ENCODE peak calls at places on chromosomes 5 and 9, in five cellular contexts. One of them, this sample, is unnamed.

GRCh38 chr9:84061613-84062205 is 81.1 kb downstream of the RMI1 start:
- DNase-seq in SK-N-SH: no peak
- DNase-seq in H9: no peak
- DNase-seq in neural progenitor cell: no peak
- DNase-seq in GM23338: no peak
- DNase-seq in this sample: no peak

GRCh38 chr5:127833999-127834953 is 131.1 kb downstream of the CCDC192 start:
- DNase-seq in H9: no peak
- DNase-seq in SK-N-SH: no peak
- DNase-seq in neural progenitor cell: peak; percentile 47
- DNase-seq in GM23338: no peak
- DNase-seq in this sample: no peak

GRCh38 chr5:59390074-59390659 is 503.4 kb downstream of the PDE4D start:
- DNase-seq in neural progenitor cell: peak; percentile 53
- DNase-seq in SK-N-SH: no peak
- DNase-seq in H9: no peak
- DNase-seq in GM23338: peak; percentile 56
- DNase-seq in this sample: peak; percentile 32

GRCh38 chr5:14185336-14186131 is 42.4 kb downstream of the TRIO start:
- DNase-seq in SK-N-SH: no peak
- DNase-seq in H9: no peak
- DNase-seq in GM23338: no peak
- DNase-seq in neural progenitor cell: no peak
- DNase-seq in this sample: no peak

GRCh38 chr5:78541058-78541624 is 107.4 kb downstream of the LHFPL2 start:
- DNase-seq in neural progenitor cell: no peak
- DNase-seq in GM23338: no peak
- DNase-seq in SK-N-SH: no peak
- DNase-seq in H9: no peak
- DNase-seq in this sample: no peak

GRCh38 chr5:160565376-160565775 is 143.7 kb downstream of the PTTG1 start:
- DNase-seq in SK-N-SH: no peak
- DNase-seq in GM23338: no peak
- DNase-seq in neural progenitor cell: no peak
- DNase-seq in H9: no peak
- DNase-seq in this sample: no peak

GRCh38 chr9:99980578-99980977 is 74.1 kb downstream of the STX17 start:
- DNase-seq in SK-N-SH: no peak
- DNase-seq in GM23338: no peak
- DNase-seq in neural progenitor cell: no peak
- DNase-seq in H9: no peak
- DNase-seq in this sample: no peak

GRCh38 chr5:116042375-116042774 is 10.1 kb downstream of the ARL14EPL start:
- DNase-seq in SK-N-SH: no peak
- DNase-seq in H9: no peak
- DNase-seq in GM23338: no peak
- DNase-seq in neural progenitor cell: no peak
- DNase-seq in this sample: no peak

GRCh38 chr5:6377582-6378127 is 692 bp downstream of the MED10 start:
- DNase-seq in neural progenitor cell: no peak
- DNase-seq in GM23338: no peak
- DNase-seq in H9: peak; percentile 5
- DNase-seq in SK-N-SH: no peak
- DNase-seq in this sample: no peak

GRCh38 chr5:568061-568781 is 43.9 kb upstream of the CEP72 start:
- DNase-seq in SK-N-SH: no peak
- DNase-seq in neural progenitor cell: no peak
- DNase-seq in GM23338: no peak
- DNase-seq in H9: no peak
- DNase-seq in this sample: no peak

GRCh38 chr5:172106511-172107356 is 81.3 kb downstream of the STK10 start:
- DNase-seq in neural progenitor cell: peak; percentile 76
- DNase-seq in GM23338: peak; percentile 77
- DNase-seq in H9: peak; percentile 70
- DNase-seq in SK-N-SH: peak; percentile 86
- DNase-seq in this sample: peak; percentile 76

GRCh38 chr5:135998889-135999288 is 29.9 kb upstream of the TGFBI start:
- DNase-seq in neural progenitor cell: no peak
- DNase-seq in H9: no peak
- DNase-seq in GM23338: no peak
- DNase-seq in SK-N-SH: no peak
- DNase-seq in this sample: no peak

GRCh38 chr9:26152350-26152749 is 474.1 kb upstream of the TUSC1 start:
- DNase-seq in H9: no peak
- DNase-seq in SK-N-SH: no peak
- DNase-seq in GM23338: peak; percentile 24
- DNase-seq in neural progenitor cell: no peak
- DNase-seq in this sample: no peak

GRCh38 chr5:181124526-181124925 is 6.4 kb downstream of the OR2V1 start:
- DNase-seq in GM23338: no peak
- DNase-seq in SK-N-SH: no peak
- DNase-seq in neural progenitor cell: no peak
- DNase-seq in H9: no peak
- DNase-seq in this sample: no peak

GRCh38 chr9:133154097-133154989 is 9.4 kb downstream of the GBGT1 start:
- DNase-seq in H9: peak; percentile 20
- DNase-seq in neural progenitor cell: no peak
- DNase-seq in GM23338: no peak
- DNase-seq in SK-N-SH: peak; percentile 15
- DNase-seq in this sample: no peak

GRCh38 chr9:120617637-120617979 is 37.6 kb upstream of the CDK5RAP2 start:
- DNase-seq in SK-N-SH: no peak
- DNase-seq in neural progenitor cell: no peak
- DNase-seq in GM23338: no peak
- DNase-seq in H9: no peak
- DNase-seq in this sample: no peak

GRCh38 chr9:77128125-77128789 is 49.1 kb upstream of the VPS13A start:
- DNase-seq in GM23338: peak; percentile 87
- DNase-seq in H9: peak; percentile 85
- DNase-seq in neural progenitor cell: peak; percentile 39
- DNase-seq in SK-N-SH: no peak
- DNase-seq in this sample: no peak

GRCh38 chr5:126461838-126462237 is 38.6 kb downstream of the GRAMD2B start:
- DNase-seq in H9: no peak
- DNase-seq in neural progenitor cell: no peak
- DNase-seq in SK-N-SH: no peak
- DNase-seq in GM23338: no peak
- DNase-seq in this sample: no peak

GRCh38 chr9:115642285-115642684 is 511.3 kb upstream of the PAPPA start:
- DNase-seq in H9: no peak
- DNase-seq in SK-N-SH: no peak
- DNase-seq in GM23338: no peak
- DNase-seq in neural progenitor cell: no peak
- DNase-seq in this sample: no peak

GRCh38 chr9:16413509-16414016 is 456.9 kb downstream of the BNC2 start:
- DNase-seq in GM23338: no peak
- DNase-seq in SK-N-SH: no peak
- DNase-seq in H9: no peak
- DNase-seq in neural progenitor cell: no peak
- DNase-seq in this sample: no peak

GRCh38 chr9:93216072-93216364 is 32.1 kb downstream of the WNK2 start:
- DNase-seq in H9: no peak
- DNase-seq in neural progenitor cell: no peak
- DNase-seq in SK-N-SH: peak; percentile 71
- DNase-seq in GM23338: no peak
- DNase-seq in this sample: no peak

GRCh38 chr5:60576425-60576824 is 123.5 kb downstream of the DEPDC1B start:
- DNase-seq in SK-N-SH: no peak
- DNase-seq in GM23338: no peak
- DNase-seq in neural progenitor cell: no peak
- DNase-seq in H9: no peak
- DNase-seq in this sample: no peak

GRCh38 chr5:104170906-104171305 is 608.3 kb upstream of the NUDT12 start:
- DNase-seq in SK-N-SH: no peak
- DNase-seq in GM23338: no peak
- DNase-seq in neural progenitor cell: no peak
- DNase-seq in H9: no peak
- DNase-seq in this sample: no peak

GRCh38 chr5:53490747-53491146 is 10.3 kb downstream of the FST start:
- DNase-seq in SK-N-SH: no peak
- DNase-seq in GM23338: no peak
- DNase-seq in H9: no peak
- DNase-seq in neural progenitor cell: no peak
- DNase-seq in this sample: no peak

GRCh38 chr5:143063175-143063970 is 293.2 kb downstream of the ARHGAP26 start:
- DNase-seq in neural progenitor cell: no peak
- DNase-seq in SK-N-SH: no peak
- DNase-seq in H9: no peak
- DNase-seq in GM23338: no peak
- DNase-seq in this sample: no peak

GRCh38 chr5:137836997-137837396 is 30.7 kb upstream of the MYOT start:
- DNase-seq in H9: no peak
- DNase-seq in SK-N-SH: no peak
- DNase-seq in neural progenitor cell: no peak
- DNase-seq in GM23338: no peak
- DNase-seq in this sample: no peak

GRCh38 chr9:134957165-134957944 is 39.6 kb upstream of the FCN1 start:
- DNase-seq in SK-N-SH: no peak
- DNase-seq in H9: no peak
- DNase-seq in GM23338: no peak
- DNase-seq in neural progenitor cell: peak; percentile 46
- DNase-seq in this sample: no peak

GRCh38 chr5:172637122-172637580 is 3.9 kb upstream of the NEURL1B start:
- DNase-seq in GM23338: no peak
- DNase-seq in H9: no peak
- DNase-seq in neural progenitor cell: no peak
- DNase-seq in SK-N-SH: no peak
- DNase-seq in this sample: no peak

GRCh38 chr5:78523314-78524193 is 125.0 kb downstream of the LHFPL2 start:
- DNase-seq in GM23338: no peak
- DNase-seq in H9: no peak
- DNase-seq in SK-N-SH: no peak
- DNase-seq in neural progenitor cell: no peak
- DNase-seq in this sample: no peak

GRCh38 chr9:22617156-22617555 is 170.5 kb downstream of the DMRTA1 start:
- DNase-seq in neural progenitor cell: no peak
- DNase-seq in GM23338: no peak
- DNase-seq in H9: no peak
- DNase-seq in SK-N-SH: no peak
- DNase-seq in this sample: no peak

GRCh38 chr9:79912641-79913040 is 340.9 kb downstream of the TLE4 start:
- DNase-seq in neural progenitor cell: no peak
- DNase-seq in H9: no peak
- DNase-seq in SK-N-SH: no peak
- DNase-seq in GM23338: no peak
- DNase-seq in this sample: no peak

GRCh38 chr9:113403651-113404050 is 2.6 kb upstream of the ALAD start:
- DNase-seq in H9: no peak
- DNase-seq in GM23338: no peak
- DNase-seq in neural progenitor cell: no peak
- DNase-seq in SK-N-SH: no peak
- DNase-seq in this sample: no peak

GRCh38 chr9:105637787-105638395 is 24.4 kb upstream of the TAL2 start:
- DNase-seq in H9: no peak
- DNase-seq in SK-N-SH: no peak
- DNase-seq in neural progenitor cell: no peak
- DNase-seq in GM23338: peak; percentile 48
- DNase-seq in this sample: no peak

GRCh38 chr9:134358968-134359319 is 32.7 kb downstream of the RXRA start:
- DNase-seq in neural progenitor cell: no peak
- DNase-seq in H9: no peak
- DNase-seq in SK-N-SH: no peak
- DNase-seq in GM23338: no peak
- DNase-seq in this sample: no peak

GRCh38 chr9:137339045-137339444 is 37.0 kb upstream of the NRARP start:
- DNase-seq in SK-N-SH: no peak
- DNase-seq in neural progenitor cell: no peak
- DNase-seq in H9: no peak
- DNase-seq in GM23338: no peak
- DNase-seq in this sample: no peak
- H3K4me2 ChIP-seq in SK-N-SH: peak overlapping the region; percentile 28
- H3K4me2 ChIP-seq in neural progenitor cell: no peak overlapping the region
- H3K4me2 ChIP-seq in H9: no peak overlapping the region
- H3K4me2 ChIP-seq in GM23338: no peak overlapping the region
- H3K4me2 ChIP-seq in this sample: no peak overlapping the region

DNA sequence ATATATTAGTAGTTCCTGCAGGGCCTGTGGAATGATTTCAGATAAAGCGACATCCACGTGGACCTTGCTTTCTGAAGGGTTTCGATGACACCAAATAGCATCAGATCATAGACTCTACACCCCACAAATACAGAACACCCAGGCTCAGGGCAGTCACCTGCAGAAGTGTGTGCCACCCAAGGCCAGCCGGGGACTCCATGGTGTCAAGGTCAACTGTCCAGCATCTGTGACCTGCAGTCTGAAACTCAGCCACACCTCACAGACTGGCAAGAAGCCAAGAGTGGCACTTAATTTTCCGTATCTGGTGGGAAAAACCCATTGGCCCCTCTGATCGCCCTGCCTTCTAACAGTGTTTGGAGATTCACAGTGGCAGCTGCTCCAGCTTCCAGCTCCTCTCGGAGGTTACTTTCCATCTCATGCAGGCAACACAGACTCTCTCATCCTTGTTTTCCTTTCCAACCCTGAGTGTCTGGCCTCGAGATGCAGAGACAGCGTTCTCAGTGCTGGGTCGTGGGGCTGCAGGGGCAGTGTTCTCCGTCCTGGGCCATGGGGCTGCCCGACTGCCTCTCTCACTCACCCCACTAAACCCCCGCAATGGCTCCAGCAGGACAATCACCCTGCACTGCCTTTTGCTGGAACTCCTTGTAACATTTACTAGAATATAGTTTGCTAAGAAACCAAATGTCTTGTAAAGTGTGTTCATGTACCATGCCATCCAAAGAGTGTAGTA is 221.9 kb downstream of the IRX2 start:
- DNase-seq in neural progenitor cell: no peak
- DNase-seq in GM23338: no peak
- DNase-seq in H9: no peak
- DNase-seq in SK-N-SH: no peak
- DNase-seq in this sample: no peak
- H3K4me2 ChIP-seq in neural progenitor cell: no peak overlapping the region
- H3K4me2 ChIP-seq in GM23338: no peak overlapping the region
- H3K4me2 ChIP-seq in H9: no peak overlapping the region
- H3K4me2 ChIP-seq in SK-N-SH: no peak overlapping the region
- H3K4me2 ChIP-seq in this sample: no peak overlapping the region

DNA sequence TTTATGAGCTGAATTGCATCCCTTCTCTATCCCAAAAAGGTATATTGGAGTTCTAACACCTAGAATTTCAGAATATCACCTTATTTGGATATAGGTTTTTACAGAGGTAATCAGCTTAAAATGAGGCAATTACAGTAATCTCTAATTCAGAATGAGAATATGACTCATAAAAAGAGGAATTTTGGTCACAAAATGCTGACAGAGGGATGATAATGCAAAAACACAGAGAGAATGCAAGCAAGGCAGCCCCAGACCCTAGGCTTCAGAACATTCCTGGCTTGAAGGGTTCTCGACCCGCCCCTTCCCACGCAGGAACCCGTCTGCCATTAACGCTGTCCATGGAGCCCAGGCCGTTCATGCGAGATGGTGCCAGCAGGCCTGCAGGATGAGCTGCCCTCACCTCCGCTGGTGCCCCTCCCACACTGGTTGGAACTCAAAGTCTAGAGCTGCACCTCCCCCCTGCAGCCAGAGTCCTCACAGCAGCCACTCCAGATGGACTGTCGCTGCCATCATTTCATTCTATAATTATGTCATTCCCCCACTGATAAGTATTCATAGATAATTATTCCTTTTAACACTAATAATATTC is 1173.4 kb upstream of the ACO1 start:
- DNase-seq in GM23338: peak; percentile 25
- DNase-seq in neural progenitor cell: peak; percentile 10
- DNase-seq in H9: peak; percentile 36
- DNase-seq in SK-N-SH: no peak
- DNase-seq in this sample: no peak
- H3K4me2 ChIP-seq in GM23338: no peak overlapping the region
- H3K4me2 ChIP-seq in neural progenitor cell: no peak overlapping the region
- H3K4me2 ChIP-seq in H9: no peak overlapping the region
- H3K4me2 ChIP-seq in SK-N-SH: no peak overlapping the region
- H3K4me2 ChIP-seq in this sample: no peak overlapping the region

GRCh38 chr5:9543266-9543925 is 2.5 kb downstream of the SEMA5A start:
- DNase-seq in H9: no peak
- DNase-seq in neural progenitor cell: no peak
- DNase-seq in SK-N-SH: no peak
- DNase-seq in GM23338: no peak
- DNase-seq in this sample: no peak
- H3K4me2 ChIP-seq in H9: no peak overlapping the region
- H3K4me2 ChIP-seq in neural progenitor cell: peak overlapping the region; percentile 99
- H3K4me2 ChIP-seq in SK-N-SH: peak overlapping the region; percentile 96
- H3K4me2 ChIP-seq in GM23338: no peak overlapping the region
- H3K4me2 ChIP-seq in this sample: no peak overlapping the region

This sample was measured in neuronal stem cell.